ENCODE peak calls at places on chromosomes 6 and 20, in nine cellular contexts. O, A, N, L, Q, P, U, W and B are unnamed samples. For H3K4me1, the result is how much of the 10 kb centered on the place peaks cover.

GRCh38 chr20:1144401-1145172 is 26.2 kb downstream of the PSMF1 start:
- DNase-seq in L (no peak), Q (no peak), P (no peak), O (no peak), N (no peak), A (no peak), W (no peak), U (no peak), B (no peak)

GRCh38 chr6:158819977-158820632 is 937 bp upstream of the EZR start:
- DNase-seq in O (no peak), U (no peak), Q (peak), A (no peak), P (no peak), N (no peak), W (no peak), L (no peak), B (peak)

GRCh38 chr6:40349092-40349491 is 238.1 kb downstream of the LRFN2 start:
- DNase-seq in A (no peak), L (no peak), O (no peak), W (peak), N (no peak), Q (no peak), P (no peak), U (no peak), B (peak)

GRCh38 chr6:132972971-132973370 is 158.6 kb downstream of the RPS12 start:
- DNase-seq in Q (no peak), U (no peak), O (no peak), L (no peak), W (no peak), P (no peak), N (no peak), A (no peak), B (no peak)

GRCh38 chr20:25276533-25277050 is 28.7 kb downstream of the PYGB start:
- DNase-seq in L (no peak), W (no peak), Q (no peak), U (no peak), A (peak), O (peak), N (peak), P (peak), B (no peak)

GRCh38 chr6:130946076-130946475 is 117.0 kb downstream of the EPB41L2 start:
- DNase-seq in N (no peak), P (no peak), U (no peak), Q (no peak), O (no peak), L (no peak), W (peak), A (no peak), B (peak)

GRCh38 chr20:1666802-1667201 is 9.2 kb upstream of the SIRPG start:
- DNase-seq in N (no peak), P (no peak), U (no peak), Q (no peak), W (no peak), A (no peak), O (no peak), L (no peak), B (no peak)

GRCh38 chr20:46111028-46111835 is 6.9 kb upstream of the CD40 start:
- DNase-seq in A (no peak), L (peak), N (peak), P (no peak), O (no peak), U (peak), Q (no peak), W (no peak), B (peak)

GRCh38 chr6:25769983-25770382 is 15.4 kb downstream of the SLC17A4 start:
- DNase-seq in L (no peak), W (peak), O (no peak), Q (no peak), A (no peak), P (no peak), U (no peak), N (no peak), B (peak)

GRCh38 chr6:79077680-79078056 is 386 bp downstream of the PHIP start:
- DNase-seq in Q (no peak), N (no peak), A (peak), W (no peak), U (no peak), P (no peak), L (peak), O (no peak), B (no peak)

GRCh38 chr20:44701889-44702288 is 13.3 kb upstream of the CCN5 start:
- DNase-seq in Q (peak), W (no peak), A (no peak), P (no peak), O (no peak), L (no peak), U (no peak), N (no peak), B (no peak)

GRCh38 chr6:9168669-9169068 is 733.3 kb upstream of the SLC35B3 start:
- DNase-seq in O (no peak), N (no peak), U (no peak), L (no peak), P (no peak), A (no peak), Q (no peak), W (no peak), B (no peak)

GRCh38 chr6:70955441-70956190 is 1.2 kb downstream of the B3GAT2 start:
- DNase-seq in Q (peak), L (peak), N (peak), P (peak), W (peak), A (peak), U (peak), O (peak), B (peak)

GRCh38 chr6:55082021-55082420 is 92.3 kb upstream of the HCRTR2 start:
- DNase-seq in W (no peak), O (no peak), N (no peak), P (no peak), L (no peak), A (no peak), Q (no peak), U (no peak), B (no peak)

GRCh38 chr6:37134622-37135191 is 35.2 kb upstream of the PIM1 start:
- DNase-seq in U (peak), Q (no peak), N (no peak), W (peak), L (no peak), O (no peak), P (peak), A (peak), B (peak)

GRCh38 chr6:27471365-27472115 is 1.4 kb downstream of the ZNF184 start:
- DNase-seq in Q (no peak), N (no peak), P (no peak), W (no peak), A (no peak), O (no peak), L (peak), U (no peak), B (no peak)

GRCh38 chr6:31386099-31386498 is 17.3 kb upstream of the MICA start:
- DNase-seq in P (no peak), Q (no peak), L (no peak), W (no peak), U (no peak), O (no peak), A (no peak), N (no peak), B (no peak)

GRCh38 chr20:51037499-51038110 is 14.7 kb upstream of the KCNG1 start:
- DNase-seq in W (no peak), P (no peak), U (no peak), Q (no peak), L (no peak), A (no peak), N (no peak), O (no peak), B (no peak)

GRCh38 chr6:69954733-69955132 is 88.4 kb downstream of the COL19A1 start:
- DNase-seq in A (no peak), Q (no peak), W (no peak), L (no peak), U (no peak), O (no peak), N (no peak), P (no peak), B (no peak)

GRCh38 chr20:4014031-4014474 is 1.3 kb downstream of the RNF24 start:
- DNase-seq in Q (peak), O (no peak), L (peak), P (no peak), A (peak), W (peak), U (peak), N (no peak), B (peak)

GRCh38 chr6:26592649-26593048 is 4.1 kb upstream of the ABT1 start:
- DNase-seq in W (peak), L (peak), U (no peak), Q (no peak), O (no peak), N (no peak), P (no peak), A (no peak), B (no peak)

GRCh38 chr6:109417646-109418045 is 22.8 kb downstream of the PPIL6 start:
- DNase-seq in A (no peak), P (no peak), L (no peak), Q (no peak), O (no peak), U (no peak), W (no peak), N (no peak), B (no peak)

GRCh38 chr6:10891960-10892359 is 5.1 kb downstream of the SYCP2L start:
- DNase-seq in W (no peak), A (no peak), Q (no peak), L (no peak), N (no peak), O (no peak), P (no peak), U (no peak), B (no peak)

GRCh38 chr6:31483392-31483791 is 14.6 kb upstream of the MICB start:
- DNase-seq in U (no peak), L (no peak), O (no peak), W (no peak), N (no peak), Q (no peak), A (no peak), P (no peak), B (no peak)

GRCh38 chr6:39273394-39273793 is 40.8 kb downstream of the KCNK17 start:
- DNase-seq in O (no peak), U (no peak), W (no peak), A (no peak), Q (no peak), P (peak), L (no peak), N (no peak), B (no peak)

GRCh38 chr6:42251911-42252637 is 34.4 kb upstream of the MRPS10 start:
- DNase-seq in U (peak), L (no peak), O (peak), Q (no peak), W (peak), P (peak), A (peak), N (peak), B (peak)

GRCh38 chr20:13817342-13817741 is 32.5 kb downstream of the NDUFAF5 start:
- DNase-seq in W (no peak), N (no peak), U (no peak), Q (no peak), P (no peak), A (no peak), L (no peak), O (no peak), B (peak)

GRCh38 chr6:151634336-151634720 is 140.5 kb downstream of the CCDC170 start:
- DNase-seq in O (no peak), P (no peak), W (no peak), N (no peak), A (no peak), L (no peak), U (no peak), Q (no peak), B (no peak)

GRCh38 chr6:21022343-21023107 is 488.3 kb downstream of the CDKAL1 start:
- DNase-seq in W (peak), U (no peak), P (no peak), O (no peak), L (no peak), Q (peak), A (peak), N (no peak), B (peak)

GRCh38 chr20:54726687-54727086 is 251.3 kb downstream of the DOK5 start:
- DNase-seq in A (peak), Q (no peak), O (no peak), N (no peak), W (no peak), P (no peak), U (no peak), L (no peak), B (peak)

GRCh38 chr6:103672169-103672568 is 1187.5 kb downstream of the HACE1 start:
- DNase-seq in Q (peak), L (no peak), A (no peak), N (no peak), O (no peak), W (no peak), U (no peak), P (no peak), B (peak)

GRCh38 chr20:40414843-40415615 is 274.0 kb downstream of the MAFB start:
- DNase-seq in O (no peak), U (no peak), P (no peak), L (no peak), A (no peak), N (no peak), W (no peak), Q (no peak), B (no peak)

GRCh38 chr20:2485662-2486061 is 15.1 kb upstream of the SNRPB start:
- DNase-seq in L (no peak), N (peak), A (no peak), W (no peak), O (peak), Q (no peak), U (no peak), P (no peak), B (peak)

GRCh38 chr6:43125119-43125518 is 46.0 kb upstream of the SRF start:
- DNase-seq in N (no peak), W (peak), L (no peak), P (no peak), U (no peak), Q (no peak), O (no peak), A (no peak), B (peak)

GRCh38 chr6:111750753-111751684 is 122.2 kb downstream of the FYN start:
- DNase-seq in N (no peak), L (peak), O (no peak), Q (peak), W (peak), A (no peak), P (no peak), U (no peak), B (no peak)

DNA sequence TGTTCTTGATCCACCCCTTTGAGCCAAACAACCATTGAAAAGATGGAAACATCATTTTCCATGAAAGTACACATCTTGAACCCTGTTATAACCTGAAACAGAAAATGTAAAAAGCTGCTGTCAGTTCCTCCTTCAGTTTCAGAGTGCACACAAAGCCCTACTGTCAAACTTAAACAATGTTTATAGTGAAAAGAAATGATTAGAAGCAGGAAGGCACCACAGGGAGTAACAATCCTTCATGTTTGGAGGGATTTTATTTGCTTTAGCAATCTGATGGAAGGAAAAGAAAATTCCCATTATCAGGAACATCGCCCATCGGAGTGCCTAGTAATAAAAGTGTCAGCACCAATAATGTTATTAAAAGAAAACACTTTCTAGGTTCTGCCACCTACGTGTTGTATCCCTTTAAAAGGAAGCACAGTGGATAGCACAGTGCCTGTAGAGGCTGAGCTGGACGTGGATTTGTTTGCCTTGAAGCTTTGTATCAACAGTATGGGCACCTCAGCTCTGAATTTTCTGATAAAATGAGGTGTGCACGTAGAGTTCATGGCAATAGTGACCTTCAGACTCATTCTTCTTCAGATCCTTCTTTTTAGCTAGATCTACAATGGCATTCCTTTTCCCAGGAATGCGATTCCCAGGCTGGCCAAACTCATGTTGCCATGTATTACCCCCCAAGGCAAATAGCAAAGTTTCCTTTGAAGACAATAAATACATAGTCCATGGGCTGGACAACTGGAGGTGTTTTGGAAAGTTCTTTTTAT is 16.1 kb upstream of the THBD start:
- DNase-seq in U (no peak), L (no peak), Q (no peak), P (no peak), O (no peak), A (no peak), N (no peak), W (no peak), B (no peak)
- H3K4me1 ChIP-seq in U (under half), L (under half), Q (under half), P (under half), O (under half), A (under half), N (under half), W (under half), B (under half)

GRCh38 chr6:85405853-85406198 is 44.1 kb upstream of the NT5E start:
- DNase-seq in P (no peak), L (no peak), N (no peak), W (no peak), U (no peak), Q (no peak), A (no peak), O (no peak), B (no peak)
- H3K4me1 ChIP-seq in P (under half), L (under half), N (under half), W (under half), U (under half), Q (under half), A (half or more), O (under half), B (under half)

GRCh38 chr20:33570743-33571142 is 80.8 kb downstream of the CBFA2T2 start:
- DNase-seq in W (no peak), O (no peak), P (no peak), L (peak), A (no peak), Q (no peak), N (no peak), U (no peak), B (no peak)
- H3K4me1 ChIP-seq in W (under half), O (under half), P (under half), L (half or more), A (under half), Q (under half), N (under half), U (under half), B (under half)

GRCh38 chr20:48808382-48809034 is 19.3 kb downstream of the PREX1 start:
- DNase-seq in A (no peak), O (no peak), L (no peak), N (no peak), P (no peak), U (no peak), W (no peak), Q (no peak), B (no peak)

GRCh38 chr20:48807051-48807450 is 20.7 kb downstream of the PREX1 start:
- DNase-seq in U (no peak), Q (no peak), W (no peak), A (no peak), N (no peak), P (no peak), L (no peak), O (no peak), B (no peak)

GRCh38 chr20:48807586-48808381 is 20.0 kb downstream of the PREX1 start:
- DNase-seq in O (peak), L (no peak), P (no peak), U (no peak), W (peak), N (peak), Q (no peak), A (no peak), B (peak)

GRCh38 chr20:48812600-48813445 is 15.0 kb downstream of the PREX1 start:
- DNase-seq in W (no peak), L (no peak), U (no peak), P (no peak), Q (no peak), N (no peak), A (no peak), O (no peak), B (no peak)

DNA sequence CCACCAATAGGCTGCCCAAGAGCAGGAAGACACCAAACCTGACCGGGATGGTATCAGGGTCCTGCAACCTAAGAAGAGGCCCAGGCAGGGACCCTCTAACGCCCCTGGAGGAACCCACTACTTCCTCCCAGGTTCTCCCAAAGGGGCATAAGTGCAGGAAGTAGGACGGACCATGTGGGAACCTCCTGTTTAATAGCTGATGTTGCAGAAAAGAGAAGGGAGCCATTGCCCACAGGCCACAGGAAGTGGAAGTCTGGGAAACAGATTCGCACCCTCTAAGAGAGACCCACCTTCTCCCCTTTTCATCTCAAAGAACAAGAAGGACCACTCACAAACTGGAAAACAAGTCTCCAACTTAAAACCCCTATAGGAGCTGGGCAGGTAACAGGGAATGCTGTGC is 18.1 kb downstream of the PREX1 start:
- DNase-seq in O (no peak), A (no peak), W (no peak), N (no peak), Q (no peak), U (no peak), L (no peak), P (no peak), B (no peak)
- H3K4me1 ChIP-seq in O (under half), A (under half), W (under half), N (under half), Q (under half), U (under half), L (under half), P (under half), B (under half)

DNA sequence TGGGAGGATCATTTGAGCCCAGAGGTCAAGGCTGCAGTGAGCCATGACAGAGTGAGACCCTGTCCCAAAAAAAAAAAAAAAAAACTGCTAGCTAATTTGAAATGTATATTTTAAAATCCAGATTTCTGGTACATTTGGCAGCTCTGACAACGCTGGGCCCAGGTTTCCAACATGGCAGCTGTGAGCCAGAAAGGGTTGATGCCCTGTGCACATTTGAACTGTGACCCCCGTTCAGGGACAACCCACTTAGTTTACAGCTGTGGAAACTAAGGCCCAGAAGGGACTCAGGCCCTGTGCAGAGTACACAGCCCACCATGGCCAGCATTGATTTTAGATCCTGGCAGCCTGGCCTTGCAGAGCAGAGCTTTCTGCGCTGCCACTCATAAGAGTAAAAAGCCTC is 56.0 kb upstream of the MYL9 start:
- DNase-seq in A (no peak), P (no peak), L (no peak), O (no peak), U (no peak), N (no peak), Q (no peak), W (no peak), B (no peak)
- H3K4me1 ChIP-seq in A (half or more), P (half or more), L (under half), O (half or more), U (under half), N (half or more), Q (under half), W (under half), B (under half)

DNA sequence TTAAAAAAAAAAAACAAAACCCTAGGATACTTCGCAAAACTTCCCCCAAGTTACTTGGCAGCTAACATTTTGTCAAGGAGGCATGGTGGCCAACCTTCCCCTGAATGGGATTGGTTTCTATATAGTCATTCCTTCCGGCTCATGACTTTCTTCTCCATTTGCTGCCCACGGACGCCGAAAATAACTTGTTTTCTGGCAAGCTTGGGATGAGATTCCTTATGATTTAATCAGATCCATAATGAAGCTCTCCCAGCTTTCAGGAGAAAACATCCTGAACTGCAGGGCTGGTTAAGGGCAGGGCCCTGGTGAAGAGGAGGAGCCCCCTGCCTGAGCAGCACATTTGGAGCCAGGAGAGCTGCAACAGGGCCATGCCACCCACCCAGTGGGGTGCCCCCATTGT is 49.9 kb downstream of the PPP1R16B start:
- DNase-seq in P (no peak), L (no peak), Q (no peak), A (no peak), O (no peak), U (no peak), N (no peak), W (peak), B (peak)
- H3K4me1 ChIP-seq in P (under half), L (half or more), Q (under half), A (under half), O (under half), U (under half), N (under half), W (under half), B (under half)

GRCh38 chr20:62362991-62363919 is 3.9 kb downstream of the LAMA5 start:
- DNase-seq in Q (peak), O (peak), L (peak), U (no peak), P (peak), N (peak), A (no peak), W (no peak), B (no peak)
- H3K4me1 ChIP-seq in Q (half or more), O (half or more), L (half or more), U (half or more), P (half or more), N (half or more), A (half or more), W (under half), B (under half)